ENCODE peak calls at places on chromosome 20, in six cellular contexts. H, Q, V, E, F and N are unnamed samples.

GRCh38 chr20:57600324-57601210 is 19.7 kb downstream of the ZBP1 start:
- DNase-seq in H (peak), Q (no peak), V (no peak), E (no peak), F (no peak), N (no peak)

GRCh38 chr20:36132802-36133211 is 21.7 kb upstream of the EPB41L1 start:
- DNase-seq in H (no peak), Q (no peak), V (no peak), E (no peak), F (no peak), N (no peak)

GRCh38 chr20:6583134-6583738 is 184.2 kb upstream of the BMP2 start:
- DNase-seq in H (peak), Q (peak), V (peak), E (no peak), F (peak), N (no peak)

GRCh38 chr20:52494244-52494643 is 302.7 kb upstream of the ZFP64 start:
- DNase-seq in H (peak), Q (peak), V (no peak), E (peak), F (no peak), N (no peak)

GRCh38 chr20:63553251-63553932 is 567 bp upstream of the FNDC11 start:
- DNase-seq in H (peak), Q (peak), V (peak), E (peak), F (peak), N (peak)

GRCh38 chr20:45771182-45771759 is 20.4 kb downstream of the WFDC3 start:
- DNase-seq in H (peak), Q (peak), V (peak), E (peak), F (peak), N (peak)

GRCh38 chr20:46088409-46089075 is 1.2 kb downstream of the NCOA5 start:
- DNase-seq in H (no peak), Q (peak), V (peak), E (no peak), F (no peak), N (no peak)

GRCh38 chr20:10319855-10320254 is 101.2 kb downstream of the SNAP25 start:
- DNase-seq in H (peak), Q (no peak), V (no peak), E (no peak), F (no peak), N (no peak)

GRCh38 chr20:44810061-44810390 is 320 bp downstream of the RIMS4 start:
- DNase-seq in H (no peak), Q (no peak), V (no peak), E (no peak), F (no peak), N (no peak)

GRCh38 chr20:44460795-44461141 is 14.9 kb upstream of the TTPAL start:
- DNase-seq in H (no peak), Q (peak), V (no peak), E (no peak), F (no peak), N (no peak)

GRCh38 chr20:46551508-46552280 is 1.2 kb upstream of the OCSTAMP start:
- DNase-seq in H (no peak), Q (no peak), V (no peak), E (no peak), F (no peak), N (no peak)

GRCh38 chr20:46040902-46041535 is 12.0 kb downstream of the SLC12A5 start:
- DNase-seq in H (no peak), Q (peak), V (peak), E (peak), F (no peak), N (no peak)

GRCh38 chr20:20887593-20888272 is 175.3 kb upstream of the RALGAPA2 start:
- DNase-seq in H (no peak), Q (no peak), V (no peak), E (no peak), F (no peak), N (no peak)

GRCh38 chr20:25308671-25309394 is 60.9 kb downstream of the PYGB start:
- DNase-seq in H (peak), Q (peak), V (no peak), E (no peak), F (no peak), N (no peak)

GRCh38 chr20:52312131-52312729 is 120.7 kb upstream of the ZFP64 start:
- DNase-seq in H (peak), Q (peak), V (peak), E (peak), F (peak), N (no peak)

GRCh38 chr20:48597521-48598302 is 230.1 kb downstream of the PREX1 start:
- DNase-seq in H (no peak), Q (no peak), V (no peak), E (no peak), F (no peak), N (no peak)

GRCh38 chr20:61727761-61728160 is 337.9 kb downstream of the TAF4 start:
- DNase-seq in H (no peak), Q (no peak), V (no peak), E (no peak), F (no peak), N (no peak)

GRCh38 chr20:51490635-51491034 is 51.9 kb downstream of the NFATC2 start:
- DNase-seq in H (no peak), Q (no peak), V (no peak), E (no peak), F (no peak), N (no peak)

GRCh38 chr20:9635756-9636155 is 121.4 kb downstream of the LAMP5 start:
- DNase-seq in H (no peak), Q (no peak), V (no peak), E (no peak), F (no peak), N (no peak)

GRCh38 chr20:18614244-18614643 is 26.4 kb downstream of the DTD1 start:
- DNase-seq in H (no peak), Q (no peak), V (no peak), E (no peak), F (no peak), N (no peak)

GRCh38 chr20:44961868-44962267 is 1.7 kb upstream of the TOMM34 start:
- DNase-seq in H (peak), Q (peak), V (no peak), E (no peak), F (no peak), N (no peak)

GRCh38 chr20:32792316-32792715 is 27.4 kb upstream of the MAPRE1 start:
- DNase-seq in H (peak), Q (no peak), V (no peak), E (peak), F (no peak), N (peak)

GRCh38 chr20:24684954-24685691 is 215.7 kb downstream of the SYNDIG1 start:
- DNase-seq in H (no peak), Q (no peak), V (no peak), E (no peak), F (no peak), N (no peak)

GRCh38 chr20:25269057-25269832 is 21.4 kb downstream of the PYGB start:
- DNase-seq in H (no peak), Q (no peak), V (no peak), E (no peak), F (no peak), N (no peak)

GRCh38 chr20:16864069-16864468 is 115.9 kb downstream of the OTOR start:
- DNase-seq in H (no peak), Q (peak), V (no peak), E (no peak), F (no peak), N (no peak)